ENCODE peak calls at places on chromosomes 11 and 22, in seven cellular contexts. C, L, X, U, Y, V and G are unnamed samples. For H3K27me3, the result is how much of the 10 kb centered on the place peaks cover.

GRCh38 chr11:132024587-132025295 is 654.3 kb downstream of the NTM start:
- DNase-seq in U (no peak), Y (peak), L (no peak), V (no peak), C (no peak), X (no peak), G (no peak)

GRCh38 chr11:129374993-129375721 is 491 bp upstream of the BARX2 start:
- DNase-seq in L (no peak), V (no peak), C (no peak), U (peak), X (no peak), Y (no peak), G (no peak)

GRCh38 chr22:46744581-46744980 is 6.5 kb upstream of the CERK start:
- DNase-seq in X (no peak), L (no peak), U (no peak), C (no peak), V (no peak), Y (no peak), G (no peak)

GRCh38 chr11:32266611-32267010 is 168.7 kb downstream of the WT1 start:
- DNase-seq in V (no peak), U (no peak), Y (no peak), X (no peak), C (no peak), L (no peak), G (no peak)

GRCh38 chr11:81098471-81098870 is 1635.2 kb downstream of the FAM181B start:
- DNase-seq in U (no peak), Y (no peak), V (no peak), L (peak), X (no peak), C (no peak), G (no peak)

GRCh38 chr11:130712480-130712879 is 203.8 kb downstream of the SNX19 start:
- DNase-seq in X (no peak), L (no peak), U (no peak), C (no peak), Y (no peak), V (no peak), G (no peak)

GRCh38 chr11:68806931-68807844 is 34.5 kb downstream of the CPT1A start:
- DNase-seq in X (no peak), U (no peak), Y (peak), V (no peak), C (no peak), L (no peak), G (no peak)

GRCh38 chr11:120304526-120304925 is 20.6 kb upstream of the TLCD5 start:
- DNase-seq in X (no peak), L (no peak), V (no peak), Y (no peak), C (no peak), U (no peak), G (no peak)

GRCh38 chr11:118144301-118144701 is 8.3 kb downstream of the SCN4B start:
- DNase-seq in C (no peak), V (no peak), L (no peak), X (no peak), U (no peak), Y (no peak), G (peak)

GRCh38 chr11:92653448-92653847 is 316.0 kb upstream of the MTNR1B start:
- DNase-seq in C (no peak), L (no peak), Y (no peak), U (no peak), V (no peak), X (no peak), G (no peak)

GRCh38 chr22:42388130-42388797 is 43.9 kb downstream of the NFAM1 start:
- DNase-seq in X (no peak), L (peak), V (no peak), U (peak), Y (no peak), C (no peak), G (no peak)

GRCh38 chr11:102810943-102811528 is 13.1 kb upstream of the MMP1 start:
- DNase-seq in X (no peak), C (no peak), U (peak), V (no peak), Y (no peak), L (no peak), G (no peak)

GRCh38 chr11:70071996-70072395 is 6.1 kb upstream of the ANO1 start:
- DNase-seq in Y (no peak), L (no peak), X (no peak), C (no peak), U (no peak), V (no peak), G (no peak)

GRCh38 chr11:44593194-44593593 is 27.7 kb downstream of the CD82 start:
- DNase-seq in U (no peak), C (no peak), L (no peak), Y (no peak), X (no peak), V (no peak), G (peak)

GRCh38 chr22:50530857-50531545 is 1.2 kb upstream of the TYMP start:
- DNase-seq in U (peak), V (peak), X (peak), L (no peak), C (no peak), Y (no peak), G (peak)

GRCh38 chr11:64078294-64078693 is 42.6 kb downstream of the FLRT1 start:
- DNase-seq in L (peak), Y (no peak), C (no peak), U (no peak), V (no peak), X (no peak), G (no peak)

GRCh38 chr11:47669856-47670255 is 27.5 kb upstream of the MTCH2 start:
- DNase-seq in X (no peak), U (no peak), V (no peak), Y (no peak), L (no peak), C (no peak), G (no peak)

GRCh38 chr11:96203567-96204365 is 139.2 kb downstream of the MAML2 start:
- DNase-seq in V (no peak), C (no peak), L (no peak), U (no peak), Y (no peak), X (no peak), G (no peak)

GRCh38 chr11:121964591-121964990 is 151.4 kb downstream of the BLID start:
- DNase-seq in V (no peak), U (no peak), L (no peak), Y (no peak), X (no peak), C (no peak), G (no peak)

GRCh38 chr11:41414771-41415440 is 44.5 kb downstream of the LRRC4C start:
- DNase-seq in U (peak), C (no peak), Y (no peak), X (no peak), V (no peak), L (no peak), G (no peak)

GRCh38 chr22:19848298-19849224 is 6.1 kb downstream of the GNB1L start:
- DNase-seq in C (no peak), Y (no peak), X (no peak), V (no peak), U (no peak), L (no peak), G (no peak)

GRCh38 chr11:34311126-34311525 is 46.7 kb downstream of the ABTB2 start:
- DNase-seq in Y (no peak), L (no peak), C (no peak), U (no peak), X (no peak), V (no peak), G (no peak)

GRCh38 chr11:69697489-69697843 is 6.4 kb downstream of the FGF19 start:
- DNase-seq in V (no peak), X (no peak), Y (no peak), U (no peak), L (no peak), C (no peak), G (peak)

GRCh38 chr11:89437317-89437716 is 53.9 kb downstream of the NOX4 start:
- DNase-seq in X (no peak), C (no peak), Y (no peak), L (no peak), V (no peak), U (peak), G (no peak)

GRCh38 chr22:35641494-35642120 is 6.6 kb upstream of the APOL6 start:
- DNase-seq in U (peak), L (no peak), V (no peak), X (no peak), Y (no peak), C (no peak), G (no peak)

GRCh38 chr22:35643991-35644390 is 4.3 kb upstream of the APOL6 start:
- DNase-seq in C (no peak), U (no peak), X (no peak), V (no peak), Y (no peak), L (no peak), G (no peak)

GRCh38 chr22:35638408-35638807 is 9.8 kb upstream of the APOL6 start:
- DNase-seq in C (peak), U (no peak), X (peak), V (peak), L (no peak), Y (peak), G (peak)

GRCh38 chr22:35645646-35646045 is 2.6 kb upstream of the APOL6 start:
- DNase-seq in U (no peak), L (no peak), X (no peak), Y (no peak), C (no peak), V (no peak), G (no peak)

GRCh38 chr22:35642305-35642741 is 5.9 kb upstream of the APOL6 start:
- DNase-seq in U (no peak), C (no peak), L (no peak), Y (no peak), V (no peak), X (no peak), G (no peak)
- H3K4me3 ChIP-seq in U (no peak), C (no peak), L (no peak), Y (no peak), V (no peak), X (no peak), G (no peak)

DNA sequence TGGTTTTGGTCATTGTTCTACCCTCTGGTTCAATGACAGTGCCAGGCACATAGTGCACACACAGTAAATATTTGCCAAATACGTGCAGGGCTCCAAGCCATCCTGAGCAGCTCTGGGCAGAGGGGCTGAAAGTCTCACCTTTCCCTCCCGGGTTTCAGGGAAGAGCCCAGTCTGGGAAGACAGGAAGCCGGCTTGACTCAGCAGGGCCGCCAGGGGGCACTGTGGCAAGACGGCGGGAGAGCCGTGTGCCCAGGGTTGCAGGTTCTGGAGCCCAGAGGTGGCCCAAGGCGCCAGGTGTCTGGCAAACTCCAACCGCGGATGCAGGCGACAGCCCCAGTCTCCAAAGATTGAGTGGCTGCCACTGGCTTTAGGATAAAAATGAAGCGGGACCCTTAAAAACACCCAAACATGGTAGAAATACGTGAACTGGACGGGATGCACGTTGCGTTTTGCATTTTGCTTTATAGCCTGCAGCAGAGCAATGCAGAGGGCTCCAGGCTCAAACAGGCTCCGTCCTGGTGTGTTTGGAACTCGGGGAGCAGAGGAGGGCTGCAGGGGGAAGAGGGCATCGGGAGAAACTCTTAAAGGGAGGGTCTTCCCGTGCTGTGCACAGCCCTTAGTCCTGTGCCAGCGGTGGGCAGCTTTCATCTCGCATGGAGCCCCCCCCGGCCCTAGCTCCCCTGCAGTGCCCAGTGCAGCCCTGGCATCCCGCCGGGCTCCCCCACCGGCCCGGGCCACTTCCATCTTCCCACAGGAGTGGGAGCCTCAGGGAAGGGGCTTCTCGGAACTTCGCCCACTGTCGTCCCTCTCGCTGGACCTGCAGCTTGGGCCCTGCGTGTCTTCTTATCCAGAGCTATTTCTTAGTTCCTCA is 10.7 kb downstream of the KRTAP5-5 start:
- DNase-seq in L (peak), Y (no peak), V (no peak), U (peak), X (no peak), C (no peak), G (no peak)
- H3K27me3 ChIP-seq in L (half or more), Y (under half), V (under half), U (under half), X (under half), C (under half), G (half or more)

GRCh38 chr11:73996161-73996747 is 12.6 kb downstream of the UCP3 start:
- DNase-seq in L (no peak), X (no peak), Y (no peak), V (no peak), C (no peak), U (no peak), G (no peak)

GRCh38 chr11:73995731-73996130 is 13.1 kb upstream of the UCP2 start:
- DNase-seq in Y (no peak), L (no peak), X (no peak), C (no peak), U (no peak), V (no peak), G (no peak)

GRCh38 chr11:73998846-73999575 is 9.9 kb downstream of the UCP3 start:
- DNase-seq in C (no peak), Y (no peak), X (no peak), L (no peak), V (no peak), U (no peak), G (no peak)

GRCh38 chr11:73995247-73995646 is 12.6 kb upstream of the UCP2 start:
- DNase-seq in X (no peak), L (no peak), C (no peak), V (no peak), Y (no peak), U (no peak), G (no peak)

GRCh38 chr11:73997120-73997772 is 11.6 kb downstream of the UCP3 start:
- DNase-seq in V (no peak), Y (no peak), X (no peak), C (no peak), L (no peak), U (no peak), G (no peak)
- H3K4me3 ChIP-seq in V (no peak), Y (no peak), X (no peak), C (no peak), L (no peak), U (no peak), G (no peak)

DNA sequence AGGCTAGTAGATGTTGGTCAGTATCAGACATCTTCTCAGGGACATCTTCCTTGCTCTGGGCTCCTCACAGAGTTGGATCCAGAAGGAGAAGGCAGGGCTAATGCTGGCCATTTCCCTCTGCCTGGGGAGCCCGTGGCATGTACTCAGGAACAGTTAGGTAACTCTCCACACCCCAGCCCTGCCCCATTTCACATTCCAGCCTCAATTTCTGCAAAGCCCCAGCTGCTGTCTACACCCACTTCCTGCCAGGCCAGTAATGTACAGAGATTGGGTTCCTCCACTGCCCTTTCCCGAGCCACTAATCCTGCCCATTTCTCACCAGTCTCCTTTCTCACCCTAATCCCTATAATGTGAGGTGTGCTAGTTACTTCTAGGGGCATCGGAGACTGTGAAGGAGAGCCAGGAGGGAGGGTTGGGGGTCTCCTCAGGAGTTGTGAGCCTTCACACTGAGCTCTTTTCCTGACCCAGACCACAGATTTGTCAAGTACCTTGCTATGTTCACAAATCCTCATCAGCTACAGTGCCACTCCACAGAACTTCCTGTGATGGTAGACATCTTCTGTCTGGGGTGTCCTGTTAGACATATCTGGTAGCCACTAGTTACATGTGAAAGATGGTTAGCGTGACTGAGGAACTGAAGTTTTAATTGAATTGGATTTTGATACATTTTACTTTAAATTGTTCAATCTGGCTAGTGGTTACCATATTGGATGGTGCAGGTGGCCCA is 1.3 kb upstream of the SEC14L3 start:
- DNase-seq in L (no peak), X (no peak), V (no peak), C (no peak), Y (no peak), U (no peak), G (no peak)
- H3K27me3 ChIP-seq in L (under half), X (under half), V (under half), C (under half), Y (under half), U (under half), G (half or more)

GRCh38 chr11:78986305-78986704 is 411.6 kb upstream of the NARS2 start:
- DNase-seq in U (no peak), X (no peak), Y (no peak), C (no peak), L (no peak), V (no peak), G (no peak)

GRCh38 chr11:78982377-78982925 is 407.8 kb upstream of the NARS2 start:
- DNase-seq in Y (no peak), U (no peak), L (peak), X (no peak), V (no peak), C (no peak), G (no peak)

GRCh38 chr11:78985654-78986053 is 411.0 kb upstream of the NARS2 start:
- DNase-seq in L (no peak), C (no peak), V (no peak), U (no peak), Y (no peak), X (no peak), G (no peak)

GRCh38 chr11:78978831-78979230 is 404.2 kb upstream of the NARS2 start:
- DNase-seq in V (no peak), U (no peak), C (no peak), L (no peak), Y (no peak), X (no peak), G (no peak)

DNA sequence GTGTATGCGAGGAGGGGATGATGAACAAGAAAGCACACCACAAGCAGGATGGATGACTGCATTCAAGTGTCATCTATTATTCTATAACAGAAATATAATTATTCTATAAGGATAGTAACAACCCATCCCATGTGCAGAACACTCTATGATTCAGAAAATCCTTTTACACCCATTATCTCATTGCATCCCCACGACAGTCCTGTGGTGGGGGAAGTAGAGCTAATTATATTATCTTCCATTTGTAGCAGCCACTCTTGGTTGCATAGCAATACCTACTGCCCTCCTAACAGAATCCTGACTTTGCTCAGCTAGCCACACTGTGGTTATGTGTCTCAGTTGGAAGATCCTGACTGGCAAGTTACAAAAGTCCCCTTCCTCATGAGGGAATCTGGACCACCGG is 406.5 kb upstream of the NARS2 start:
- DNase-seq in Y (no peak), L (no peak), X (no peak), V (no peak), C (no peak), U (no peak), G (no peak)
- H3K4me3 ChIP-seq in Y (no peak), L (no peak), X (no peak), V (no peak), C (no peak), U (no peak), G (no peak)

GRCh38 chr11:124197999-124198398 is 14.9 kb downstream of the OR10D3 start:
- DNase-seq in X (no peak), C (no peak), V (no peak), U (no peak), L (no peak), Y (no peak), G (no peak)

GRCh38 chr11:124202951-124203350 is 19.8 kb downstream of the OR10D3 start:
- DNase-seq in C (no peak), Y (no peak), X (no peak), L (no peak), U (no peak), V (no peak), G (no peak)

GRCh38 chr11:124200671-124201070 is 17.5 kb downstream of the OR10D3 start:
- DNase-seq in X (no peak), V (no peak), C (no peak), U (no peak), Y (no peak), L (no peak), G (no peak)

GRCh38 chr11:124198852-124199389 is 15.8 kb downstream of the OR10D3 start:
- DNase-seq in U (no peak), Y (no peak), V (no peak), X (no peak), C (no peak), L (no peak), G (no peak)

GRCh38 chr11:124199702-124200101 is 16.6 kb downstream of the OR10D3 start:
- DNase-seq in U (no peak), V (no peak), X (no peak), C (no peak), L (no peak), Y (no peak), G (no peak)
- H3K27me3 ChIP-seq in U (under half), V (under half), X (under half), C (under half), L (under half), Y (under half), G (under half)

GRCh38 chr22:45233386-45233785 is 7.3 kb downstream of the KIAA0930 start:
- DNase-seq in C (no peak), X (no peak), U (no peak), L (no peak), V (no peak), Y (no peak), G (no peak)

GRCh38 chr22:45235851-45236342 is 4.8 kb downstream of the KIAA0930 start:
- DNase-seq in Y (no peak), X (no peak), U (no peak), V (no peak), C (no peak), L (no peak), G (peak)

GRCh38 chr22:45235101-45235777 is 5.5 kb downstream of the KIAA0930 start:
- DNase-seq in V (no peak), C (no peak), L (no peak), Y (no peak), X (no peak), U (no peak), G (no peak)

GRCh38 chr22:45231293-45231692 is 9.4 kb downstream of the KIAA0930 start:
- DNase-seq in V (no peak), L (no peak), X (no peak), Y (no peak), U (no peak), C (no peak), G (no peak)

GRCh38 chr22:45233827-45234226 is 6.9 kb downstream of the KIAA0930 start:
- DNase-seq in C (no peak), V (no peak), X (no peak), Y (no peak), L (no peak), U (no peak), G (no peak)
- H3K4me3 ChIP-seq in C (no peak), V (no peak), X (no peak), Y (no peak), L (no peak), U (no peak), G (no peak)

GRCh38 chr22:48332438-48333322 is 1495.0 kb downstream of the BRD1 start:
- DNase-seq in Y (no peak), C (no peak), L (no peak), X (no peak), V (no peak), U (no peak), G (no peak)
- H3K27me3 ChIP-seq in Y (under half), C (under half), L (under half), X (under half), V (under half), U (under half), G (under half)